ENCODE peak calls at places on chromosomes 2 and 18, in six cellular contexts. One of them, this sample, is unnamed.

GRCh38 chr2:173149491-173149890 is 73.8 kb downstream of the MAP3K20 start:
- DNase-seq in GM10248: peak
- DNase-seq in stomach: no peak
- DNase-seq in omental fat pad: no peak
- DNase-seq in PC-9: no peak
- DNase-seq in esophagus squamous epithelium: no peak
- DNase-seq in this sample: no peak

GRCh38 chr2:51693640-51694039 is 661.7 kb upstream of the NRXN1 start:
- DNase-seq in GM10248: no peak
- DNase-seq in stomach: no peak
- DNase-seq in omental fat pad: no peak
- DNase-seq in PC-9: no peak
- DNase-seq in esophagus squamous epithelium: no peak
- DNase-seq in this sample: no peak

GRCh38 chr2:15939854-15940660 is at the start of gene MYCN:
- DNase-seq in GM10248: no peak
- DNase-seq in stomach: peak
- DNase-seq in omental fat pad: no peak
- DNase-seq in PC-9: no peak
- DNase-seq in esophagus squamous epithelium: no peak
- DNase-seq in this sample: peak

GRCh38 chr2:149098722-149099121 is 60.2 kb downstream of the LYPD6B start:
- DNase-seq in GM10248: no peak
- DNase-seq in stomach: no peak
- DNase-seq in omental fat pad: no peak
- DNase-seq in PC-9: no peak
- DNase-seq in esophagus squamous epithelium: no peak
- DNase-seq in this sample: no peak

GRCh38 chr2:50956886-50957285 is 75.0 kb downstream of the NRXN1 start:
- DNase-seq in GM10248: no peak
- DNase-seq in stomach: no peak
- DNase-seq in omental fat pad: no peak
- DNase-seq in PC-9: no peak
- DNase-seq in esophagus squamous epithelium: no peak
- DNase-seq in this sample: no peak

GRCh38 chr2:44746856-44747612 is 194.5 kb upstream of the SIX3 start:
- DNase-seq in GM10248: no peak
- DNase-seq in stomach: no peak
- DNase-seq in omental fat pad: no peak
- DNase-seq in PC-9: no peak
- DNase-seq in esophagus squamous epithelium: no peak
- DNase-seq in this sample: no peak

GRCh38 chr18:70417847-70418246 is 129.0 kb downstream of the SOCS6 start:
- DNase-seq in GM10248: no peak
- DNase-seq in stomach: no peak
- DNase-seq in omental fat pad: no peak
- DNase-seq in PC-9: no peak
- DNase-seq in esophagus squamous epithelium: no peak
- DNase-seq in this sample: no peak

GRCh38 chr18:75915941-75916640 is 488.6 kb upstream of the SMIM21 start:
- DNase-seq in GM10248: no peak
- DNase-seq in stomach: no peak
- DNase-seq in omental fat pad: no peak
- DNase-seq in PC-9: no peak
- DNase-seq in esophagus squamous epithelium: no peak
- DNase-seq in this sample: peak

GRCh38 chr18:44343570-44343969 is 337.1 kb upstream of the SETBP1 start:
- DNase-seq in GM10248: no peak
- DNase-seq in stomach: no peak
- DNase-seq in omental fat pad: no peak
- DNase-seq in PC-9: no peak
- DNase-seq in esophagus squamous epithelium: no peak
- DNase-seq in this sample: no peak

GRCh38 chr2:174750923-174751441 is 13.3 kb downstream of the CHRNA1 start:
- DNase-seq in GM10248: peak
- DNase-seq in stomach: no peak
- DNase-seq in omental fat pad: no peak
- DNase-seq in PC-9: no peak
- DNase-seq in esophagus squamous epithelium: no peak
- DNase-seq in this sample: no peak

GRCh38 chr2:211631503-211631902 is 907.1 kb downstream of the ERBB4 start:
- DNase-seq in GM10248: no peak
- DNase-seq in stomach: no peak
- DNase-seq in omental fat pad: no peak
- DNase-seq in PC-9: no peak
- DNase-seq in esophagus squamous epithelium: no peak
- DNase-seq in this sample: no peak

GRCh38 chr2:42922790-42923631 is 130.6 kb upstream of the HAAO start:
- DNase-seq in GM10248: no peak
- DNase-seq in stomach: no peak
- DNase-seq in omental fat pad: peak
- DNase-seq in PC-9: no peak
- DNase-seq in esophagus squamous epithelium: no peak
- DNase-seq in this sample: no peak

GRCh38 chr2:7182525-7182924 is 265.3 kb downstream of the RNF144A start:
- DNase-seq in GM10248: no peak
- DNase-seq in stomach: no peak
- DNase-seq in omental fat pad: no peak
- DNase-seq in PC-9: no peak
- DNase-seq in esophagus squamous epithelium: no peak
- DNase-seq in this sample: no peak

GRCh38 chr2:110852541-110853263 is 120.3 kb downstream of the ACOXL start:
- DNase-seq in GM10248: no peak
- DNase-seq in stomach: no peak
- DNase-seq in omental fat pad: no peak
- DNase-seq in PC-9: no peak
- DNase-seq in esophagus squamous epithelium: no peak
- DNase-seq in this sample: no peak

GRCh38 chr2:126994340-126994777 is 95.7 kb downstream of the TEX51 start:
- DNase-seq in GM10248: no peak
- DNase-seq in stomach: no peak
- DNase-seq in omental fat pad: no peak
- DNase-seq in PC-9: no peak
- DNase-seq in esophagus squamous epithelium: no peak
- DNase-seq in this sample: no peak

GRCh38 chr2:105324732-105325131 is 4.8 kb downstream of the TGFBRAP1 start:
- DNase-seq in GM10248: no peak
- DNase-seq in stomach: no peak
- DNase-seq in omental fat pad: no peak
- DNase-seq in PC-9: no peak
- DNase-seq in esophagus squamous epithelium: no peak
- DNase-seq in this sample: no peak

GRCh38 chr2:191917967-191918651 is 71.2 kb upstream of the CAVIN2 start:
- DNase-seq in GM10248: no peak
- DNase-seq in stomach: no peak
- DNase-seq in omental fat pad: no peak
- DNase-seq in PC-9: no peak
- DNase-seq in esophagus squamous epithelium: no peak
- DNase-seq in this sample: no peak

DNA sequence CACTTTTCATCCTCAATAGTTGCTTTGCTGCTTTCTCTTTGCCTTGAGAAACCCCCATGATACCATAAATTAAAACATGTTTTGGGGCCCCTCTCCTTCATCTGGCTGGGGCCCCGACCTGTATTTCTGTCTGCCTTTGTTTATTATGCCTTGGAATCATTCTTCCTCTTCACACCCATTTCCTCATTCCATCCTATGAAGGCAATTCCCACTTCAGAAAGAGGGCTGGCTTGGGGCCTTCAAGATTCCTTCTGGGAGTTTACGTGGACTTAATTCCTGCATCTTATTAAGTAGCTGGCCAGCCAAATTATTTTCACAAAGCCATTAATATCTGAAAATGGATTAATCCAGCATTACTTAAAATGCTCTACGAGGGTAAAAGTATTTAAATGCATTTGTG is 6.8 kb upstream of the LRRTM1 start:
- DNase-seq in GM10248: no peak
- DNase-seq in stomach: no peak
- DNase-seq in omental fat pad: no peak
- DNase-seq in PC-9: no peak
- DNase-seq in esophagus squamous epithelium: no peak
- DNase-seq in this sample: no peak
- TF ChIP-seq CTCF in GM10248: no peak
- TF ChIP-seq CTCF in stomach: no peak
- TF ChIP-seq CTCF in omental fat pad: no peak
- TF ChIP-seq CTCF in PC-9: no peak
- TF ChIP-seq CTCF in esophagus squamous epithelium: no peak
- TF ChIP-seq CTCF in this sample: no peak

GRCh38 chr2:218010116-218010837 is 7.5 kb upstream of the TNS1 start:
- DNase-seq in GM10248: peak
- DNase-seq in stomach: peak
- DNase-seq in omental fat pad: no peak
- DNase-seq in PC-9: peak
- DNase-seq in esophagus squamous epithelium: no peak
- DNase-seq in this sample: peak
- TF ChIP-seq CTCF in GM10248: peak
- TF ChIP-seq CTCF in stomach: no peak
- TF ChIP-seq CTCF in omental fat pad: no peak
- TF ChIP-seq CTCF in PC-9: no peak
- TF ChIP-seq CTCF in esophagus squamous epithelium: peak
- TF ChIP-seq CTCF in this sample: peak

GRCh38 chr2:237791977-237792727 is 6.4 kb upstream of the RBM44 start:
- DNase-seq in GM10248: no peak
- DNase-seq in stomach: no peak
- DNase-seq in omental fat pad: no peak
- DNase-seq in PC-9: no peak
- DNase-seq in esophagus squamous epithelium: no peak
- DNase-seq in this sample: no peak
- TF ChIP-seq CTCF in GM10248: no peak
- TF ChIP-seq CTCF in stomach: no peak
- TF ChIP-seq CTCF in omental fat pad: no peak
- TF ChIP-seq CTCF in PC-9: no peak
- TF ChIP-seq CTCF in esophagus squamous epithelium: no peak
- TF ChIP-seq CTCF in this sample: peak

GRCh38 chr2:129902731-129903585 is 76.5 kb upstream of the RAB6C start:
- DNase-seq in GM10248: no peak
- DNase-seq in stomach: peak
- DNase-seq in omental fat pad: no peak
- DNase-seq in PC-9: no peak
- DNase-seq in esophagus squamous epithelium: no peak
- DNase-seq in this sample: no peak

GRCh38 chr2:129901754-129902415 is 77.6 kb upstream of the RAB6C start:
- DNase-seq in GM10248: no peak
- DNase-seq in stomach: peak
- DNase-seq in omental fat pad: no peak
- DNase-seq in PC-9: no peak
- DNase-seq in esophagus squamous epithelium: no peak
- DNase-seq in this sample: no peak

GRCh38 chr2:129904532-129905446 is 74.7 kb upstream of the RAB6C start:
- DNase-seq in GM10248: no peak
- DNase-seq in stomach: peak
- DNase-seq in omental fat pad: no peak
- DNase-seq in PC-9: no peak
- DNase-seq in esophagus squamous epithelium: no peak
- DNase-seq in this sample: peak

GRCh38 chr2:129905664-129906081 is 73.8 kb upstream of the RAB6C start:
- DNase-seq in GM10248: no peak
- DNase-seq in stomach: peak
- DNase-seq in omental fat pad: no peak
- DNase-seq in PC-9: no peak
- DNase-seq in esophagus squamous epithelium: no peak
- DNase-seq in this sample: peak

GRCh38 chr2:129903586-129904425 is 75.7 kb upstream of the RAB6C start:
- DNase-seq in GM10248: no peak
- DNase-seq in stomach: peak
- DNase-seq in omental fat pad: no peak
- DNase-seq in PC-9: no peak
- DNase-seq in esophagus squamous epithelium: no peak
- DNase-seq in this sample: peak
- TF ChIP-seq CTCF in GM10248: no peak
- TF ChIP-seq CTCF in stomach: no peak
- TF ChIP-seq CTCF in omental fat pad: no peak
- TF ChIP-seq CTCF in PC-9: no peak
- TF ChIP-seq CTCF in esophagus squamous epithelium: no peak
- TF ChIP-seq CTCF in this sample: no peak

GRCh38 chr2:152861349-152861942 is 143.0 kb downstream of the ARL6IP6 start:
- DNase-seq in GM10248: peak
- DNase-seq in stomach: peak
- DNase-seq in omental fat pad: no peak
- DNase-seq in PC-9: peak
- DNase-seq in esophagus squamous epithelium: no peak
- DNase-seq in this sample: no peak
- TF ChIP-seq CTCF in GM10248: peak
- TF ChIP-seq CTCF in stomach: no peak
- TF ChIP-seq CTCF in omental fat pad: no peak
- TF ChIP-seq CTCF in PC-9: peak
- TF ChIP-seq CTCF in esophagus squamous epithelium: no peak
- TF ChIP-seq CTCF in this sample: peak

GRCh38 chr18:33833847-33834246 is 255.8 kb downstream of the ASXL3 start:
- DNase-seq in GM10248: no peak
- DNase-seq in stomach: no peak
- DNase-seq in omental fat pad: no peak
- DNase-seq in PC-9: no peak
- DNase-seq in esophagus squamous epithelium: no peak
- DNase-seq in this sample: no peak
- TF ChIP-seq CTCF in GM10248: no peak
- TF ChIP-seq CTCF in stomach: no peak
- TF ChIP-seq CTCF in omental fat pad: no peak
- TF ChIP-seq CTCF in PC-9: no peak
- TF ChIP-seq CTCF in esophagus squamous epithelium: no peak
- TF ChIP-seq CTCF in this sample: no peak

DNA sequence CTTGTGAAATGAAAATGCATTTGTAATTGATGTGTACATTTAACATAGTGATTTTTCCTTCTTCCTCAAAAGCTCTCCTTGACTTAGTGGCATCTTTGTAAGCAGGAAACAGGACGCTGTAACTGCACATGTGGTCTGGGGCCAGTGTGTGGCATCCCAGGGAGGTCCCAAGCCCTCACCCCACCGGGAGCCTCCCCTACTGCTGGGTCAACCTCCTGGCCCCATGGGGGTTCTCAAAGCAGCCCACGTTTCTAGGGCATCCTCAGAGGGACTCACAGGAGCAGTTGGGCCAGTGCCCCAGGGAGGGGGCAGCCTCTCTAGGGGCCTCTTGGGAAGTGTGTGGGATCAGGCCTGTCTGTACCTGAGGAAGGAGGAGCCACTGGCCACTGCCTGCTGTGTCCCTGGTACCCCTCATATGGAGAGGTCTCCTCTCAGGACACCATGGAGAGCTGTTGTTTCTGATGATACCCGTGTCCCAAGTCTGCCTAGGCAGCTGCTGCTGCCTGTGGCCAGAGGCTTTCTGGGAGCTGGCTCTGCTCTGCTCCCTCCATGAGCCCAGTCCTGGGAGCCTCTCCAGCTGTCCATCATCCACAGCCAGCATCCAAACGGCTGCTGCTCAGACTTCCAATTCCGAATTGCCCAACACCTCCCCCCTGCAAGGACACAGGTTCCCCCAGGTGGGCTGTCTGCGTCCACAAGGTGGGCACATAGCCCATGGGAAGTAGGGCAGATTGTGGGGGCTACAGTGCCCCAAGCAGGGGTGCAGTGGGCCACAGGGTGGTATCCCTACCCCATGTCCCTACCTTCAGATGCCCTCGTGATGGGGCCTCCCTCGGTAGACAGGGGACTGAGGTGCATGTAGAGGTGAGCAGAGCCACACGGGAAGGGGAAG is 13.4 kb downstream of the ARHGEF4 start:
- DNase-seq in GM10248: no peak
- DNase-seq in stomach: no peak
- DNase-seq in omental fat pad: no peak
- DNase-seq in PC-9: no peak
- DNase-seq in esophagus squamous epithelium: no peak
- DNase-seq in this sample: no peak
- TF ChIP-seq CTCF in GM10248: no peak
- TF ChIP-seq CTCF in stomach: no peak
- TF ChIP-seq CTCF in omental fat pad: no peak
- TF ChIP-seq CTCF in PC-9: no peak
- TF ChIP-seq CTCF in esophagus squamous epithelium: no peak
- TF ChIP-seq CTCF in this sample: no peak

This sample was measured in mesothelial cell of epicardium.